ENCODE peak calls at places on chromosomes 2 and 18, in ten cellular contexts. H is esophagus squamous epithelium; D is GM12865; X is CD8-positive, alpha-beta memory T cell; R is transverse colon; G is CD4-positive, alpha-beta memory T cell; Q is skeletal muscle cell; B is AG04449; Z is naive thymus-derived CD4-positive, alpha-beta T cell; O is kidney epithelial cell. N is an unnamed sample.

GRCh38 chr2:119574108-119574815 is 30.0 kb downstream of the CFAP221 start:
- DNase-seq in H (no peak), D (peak), X (no peak), R (no peak), G (no peak), Q (no peak), B (no peak), Z (no peak), O (no peak), N (no peak)

GRCh38 chr18:30160124-30160523 is 882.4 kb downstream of the DSC3 start:
- DNase-seq in H (no peak), D (no peak), X (no peak), R (no peak), G (no peak), Q (no peak), B (no peak), Z (no peak), O (no peak), N (no peak)

GRCh38 chr2:121689356-121689755 is 40.1 kb upstream of the CLASP1 start:
- DNase-seq in H (no peak), D (no peak), X (no peak), R (no peak), G (no peak), Q (peak), B (no peak), Z (no peak), O (no peak), N (no peak)

GRCh38 chr2:133607679-133608078 is 39.4 kb upstream of the NCKAP5 start:
- DNase-seq in H (no peak), D (no peak), X (no peak), R (no peak), G (no peak), Q (no peak), B (peak), Z (no peak), O (peak), N (no peak)

GRCh38 chr2:7634370-7634769 is 717.2 kb downstream of the RNF144A start:
- DNase-seq in H (no peak), D (no peak), X (no peak), R (no peak), G (no peak), Q (no peak), B (no peak), Z (no peak), O (no peak), N (peak)

GRCh38 chr2:239723486-239724193 is 301.5 kb downstream of the NDUFA10 start:
- DNase-seq in H (no peak), D (no peak), X (no peak), R (no peak), G (no peak), Q (no peak), B (no peak), Z (no peak), O (no peak), N (no peak)

GRCh38 chr2:240507778-240508251 is 50.0 kb downstream of the ANKMY1 start:
- DNase-seq in H (no peak), D (no peak), X (no peak), R (no peak), G (no peak), Q (no peak), B (no peak), Z (no peak), O (no peak), N (no peak)

GRCh38 chr18:41720226-41720625 is 234.8 kb upstream of the PIK3C3 start:
- DNase-seq in H (no peak), D (no peak), X (no peak), R (no peak), G (no peak), Q (no peak), B (no peak), Z (no peak), O (no peak), N (no peak)

GRCh38 chr2:239772721-239773120 is 252.4 kb downstream of the NDUFA10 start:
- DNase-seq in H (no peak), D (no peak), X (no peak), R (no peak), G (no peak), Q (no peak), B (no peak), Z (no peak), O (no peak), N (no peak)

GRCh38 chr2:28338754-28339325 is 53.8 kb upstream of the FOSL2 start:
- DNase-seq in H (no peak), D (no peak), X (no peak), R (no peak), G (no peak), Q (no peak), B (no peak), Z (no peak), O (no peak), N (no peak)

GRCh38 chr2:241066893-241067341 is 35.2 kb downstream of the MTERF4 start:
- DNase-seq in H (no peak), D (no peak), X (no peak), R (no peak), G (no peak), Q (no peak), B (no peak), Z (no peak), O (no peak), N (no peak)

GRCh38 chr18:44811586-44812125 is 131.0 kb downstream of the SETBP1 start:
- DNase-seq in H (no peak), D (peak), X (no peak), R (no peak), G (no peak), Q (no peak), B (no peak), Z (no peak), O (no peak), N (no peak)

GRCh38 chr2:72131916-72132841 is 15.5 kb downstream of the CYP26B1 start:
- DNase-seq in H (no peak), D (no peak), X (no peak), R (no peak), G (no peak), Q (no peak), B (no peak), Z (no peak), O (no peak), N (no peak)

GRCh38 chr2:147108553-147108952 is 736.3 kb upstream of the ACVR2A start:
- DNase-seq in H (no peak), D (no peak), X (no peak), R (no peak), G (no peak), Q (no peak), B (no peak), Z (no peak), O (peak), N (no peak)

GRCh38 chr2:27051902-27052645 is 606 bp downstream of the AGBL5 start:
- DNase-seq in H (no peak), D (no peak), X (no peak), R (peak), G (no peak), Q (no peak), B (no peak), Z (no peak), O (no peak), N (no peak)

GRCh38 chr2:41283079-41283765 is 764.6 kb upstream of the PKDCC start:
- DNase-seq in H (no peak), D (no peak), X (no peak), R (no peak), G (no peak), Q (peak), B (no peak), Z (no peak), O (no peak), N (no peak)

GRCh38 chr18:79575891-79576685 is 103.5 kb upstream of the CTDP1 start:
- DNase-seq in H (no peak), D (no peak), X (no peak), R (peak), G (no peak), Q (peak), B (peak), Z (no peak), O (no peak), N (no peak)

GRCh38 chr2:217650716-217651360 is 352.0 kb downstream of the TNS1 start:
- DNase-seq in H (no peak), D (peak), X (no peak), R (no peak), G (peak), Q (no peak), B (no peak), Z (peak), O (peak), N (peak)

GRCh38 chr18:76817888-76818611 is 4.3 kb upstream of the ZNF236 start:
- DNase-seq in H (no peak), D (no peak), X (no peak), R (no peak), G (no peak), Q (no peak), B (no peak), Z (no peak), O (no peak), N (no peak)

GRCh38 chr18:62802523-62802922 is 87.2 kb downstream of the PHLPP1 start:
- DNase-seq in H (no peak), D (no peak), X (no peak), R (no peak), G (no peak), Q (no peak), B (no peak), Z (no peak), O (no peak), N (no peak)

GRCh38 chr2:63399171-63399570 is 189.1 kb downstream of the WDPCP start:
- DNase-seq in H (no peak), D (no peak), X (no peak), R (no peak), G (no peak), Q (no peak), B (no peak), Z (no peak), O (no peak), N (no peak)

GRCh38 chr18:23963443-23964185 is 50.9 kb upstream of the TTC39C start:
- DNase-seq in H (no peak), D (no peak), X (no peak), R (no peak), G (no peak), Q (no peak), B (no peak), Z (no peak), O (no peak), N (no peak)

GRCh38 chr18:43893001-43893637 is 615.8 kb upstream of the SYT4 start:
- DNase-seq in H (no peak), D (no peak), X (no peak), R (no peak), G (no peak), Q (peak), B (peak), Z (no peak), O (peak), N (no peak)

GRCh38 chr2:105768961-105769452 is 24.3 kb downstream of the NCK2 start:
- DNase-seq in H (no peak), D (no peak), X (no peak), R (no peak), G (no peak), Q (no peak), B (no peak), Z (no peak), O (peak), N (no peak)

GRCh38 chr18:33558529-33558928 is 19.5 kb upstream of the ASXL3 start:
- DNase-seq in H (no peak), D (no peak), X (no peak), R (no peak), G (no peak), Q (no peak), B (no peak), Z (no peak), O (no peak), N (no peak)

GRCh38 chr2:216833076-216833475 is 26.8 kb downstream of the TNP1 start:
- DNase-seq in H (no peak), D (no peak), X (no peak), R (no peak), G (no peak), Q (no peak), B (no peak), Z (no peak), O (no peak), N (no peak)

GRCh38 chr2:29370581-29371125 is 255.4 kb downstream of the CLIP4 start:
- DNase-seq in H (no peak), D (no peak), X (no peak), R (no peak), G (no peak), Q (no peak), B (no peak), Z (no peak), O (no peak), N (no peak)

GRCh38 chr2:239720411-239721365 is 304.5 kb downstream of the NDUFA10 start:
- DNase-seq in H (no peak), D (no peak), X (no peak), R (no peak), G (no peak), Q (no peak), B (no peak), Z (no peak), O (no peak), N (no peak)

GRCh38 chr2:74304332-74305148 is 38.7 kb downstream of the SLC4A5 start:
- DNase-seq in H (no peak), D (peak), X (no peak), R (no peak), G (no peak), Q (no peak), B (no peak), Z (no peak), O (no peak), N (no peak)

GRCh38 chr2:88753833-88754584 is 62.5 kb downstream of the RPIA start:
- DNase-seq in H (no peak), D (peak), X (no peak), R (no peak), G (peak), Q (peak), B (no peak), Z (peak), O (no peak), N (peak)

GRCh38 chr2:161915121-161915520 is 158.9 kb downstream of the DPP4 start:
- DNase-seq in H (no peak), D (no peak), X (no peak), R (no peak), G (no peak), Q (peak), B (no peak), Z (no peak), O (no peak), N (no peak)

GRCh38 chr2:221676566-221677172 is 104.6 kb upstream of the EPHA4 start:
- DNase-seq in H (no peak), D (no peak), X (no peak), R (no peak), G (no peak), Q (no peak), B (no peak), Z (no peak), O (no peak), N (no peak)

GRCh38 chr2:202069189-202070050 is 3.6 kb upstream of the KIAA2012 start:
- DNase-seq in H (no peak), D (no peak), X (no peak), R (peak), G (no peak), Q (no peak), B (no peak), Z (no peak), O (no peak), N (no peak)

GRCh38 chr18:63319383-63320040 is at the start of gene BCL2:
- DNase-seq in H (no peak), D (no peak), X (no peak), R (peak), G (no peak), Q (no peak), B (no peak), Z (peak), O (no peak), N (no peak)

GRCh38 chr2:68716948-68717661 is 17.5 kb upstream of the ARHGAP25 start:
- DNase-seq in H (no peak), D (peak), X (no peak), R (no peak), G (no peak), Q (no peak), B (no peak), Z (peak), O (no peak), N (peak)

GRCh38 chr2:229945975-229946374 is 23.7 kb downstream of the FBXO36 start:
- DNase-seq in H (no peak), D (no peak), X (no peak), R (no peak), G (no peak), Q (no peak), B (no peak), Z (no peak), O (no peak), N (no peak)

GRCh38 chr2:181947273-181947672 is 38.4 kb upstream of the PPP1R1C start:
- DNase-seq in H (no peak), D (no peak), X (no peak), R (no peak), G (no peak), Q (no peak), B (no peak), Z (no peak), O (no peak), N (no peak)

GRCh38 chr2:181946444-181947127 is 39.1 kb upstream of the PPP1R1C start:
- DNase-seq in H (no peak), D (no peak), X (no peak), R (no peak), G (no peak), Q (no peak), B (no peak), Z (no peak), O (no peak), N (no peak)

GRCh38 chr2:181948227-181948626 is 37.4 kb upstream of the PPP1R1C start:
- DNase-seq in H (no peak), D (no peak), X (no peak), R (no peak), G (no peak), Q (no peak), B (no peak), Z (no peak), O (no peak), N (no peak)

GRCh38 chr2:181952413-181953226 is 33.0 kb upstream of the PPP1R1C start:
- DNase-seq in H (no peak), D (no peak), X (no peak), R (no peak), G (no peak), Q (no peak), B (no peak), Z (no peak), O (no peak), N (no peak)

GRCh38 chr2:181949047-181949446 is 36.6 kb upstream of the PPP1R1C start:
- DNase-seq in H (no peak), D (no peak), X (no peak), R (no peak), G (no peak), Q (no peak), B (no peak), Z (no peak), O (no peak), N (no peak)
- H3K4me3 ChIP-seq in H (no peak), D (no peak), X (no peak), R (no peak), G (no peak), Q (no peak), B (no peak), Z (no peak), O (no peak), N (no peak)

DNA sequence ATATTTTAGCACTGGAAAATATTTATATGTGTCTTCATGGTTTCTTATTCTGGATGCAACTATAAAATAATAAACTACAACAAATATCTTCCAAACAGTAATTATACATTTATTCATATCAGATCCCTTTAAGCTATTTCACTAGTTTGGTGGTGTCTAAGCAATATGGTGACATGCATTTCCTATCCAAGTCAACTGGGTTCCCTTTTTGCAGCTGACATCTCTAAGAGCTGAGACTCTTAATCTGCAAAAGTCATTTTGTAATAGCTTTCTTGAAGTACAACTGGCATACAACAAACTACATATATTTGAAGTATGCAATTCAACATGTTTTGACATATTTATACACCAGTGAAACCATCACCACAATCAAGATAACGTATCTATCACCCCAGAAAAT is 59.9 kb upstream of the SLC1A4 start:
- DNase-seq in H (no peak), D (no peak), X (no peak), R (no peak), G (no peak), Q (no peak), B (no peak), Z (no peak), O (no peak), N (no peak)
- H3K4me3 ChIP-seq in H (no peak), D (peak), X (no peak), R (no peak), G (no peak), Q (no peak), B (no peak), Z (no peak), O (no peak), N (no peak)

GRCh38 chr18:22168360-22168921 is 948 bp upstream of the GATA6 start:
- DNase-seq in H (no peak), D (no peak), X (peak), R (peak), G (peak), Q (no peak), B (no peak), Z (no peak), O (no peak), N (no peak)
- H3K4me3 ChIP-seq in H (peak), D (no peak), X (no peak), R (peak), G (no peak), Q (peak), B (peak), Z (no peak), O (no peak), N (no peak)

GRCh38 chr2:189253841-189254240 is 74.3 kb upstream of the COL5A2 start:
- DNase-seq in H (no peak), D (no peak), X (no peak), R (no peak), G (no peak), Q (no peak), B (no peak), Z (no peak), O (no peak), N (no peak)

GRCh38 chr2:189252991-189253680 is 73.6 kb upstream of the COL5A2 start:
- DNase-seq in H (no peak), D (no peak), X (no peak), R (peak), G (no peak), Q (no peak), B (no peak), Z (no peak), O (no peak), N (no peak)

GRCh38 chr2:189255711-189256110 is 76.2 kb upstream of the COL5A2 start:
- DNase-seq in H (no peak), D (no peak), X (no peak), R (no peak), G (no peak), Q (no peak), B (no peak), Z (no peak), O (no peak), N (no peak)

GRCh38 chr2:189258604-189259003 is 79.0 kb upstream of the COL5A2 start:
- DNase-seq in H (no peak), D (no peak), X (no peak), R (no peak), G (no peak), Q (no peak), B (no peak), Z (no peak), O (no peak), N (no peak)

GRCh38 chr2:189254268-189254883 is 74.8 kb upstream of the COL5A2 start:
- DNase-seq in H (no peak), D (no peak), X (no peak), R (peak), G (no peak), Q (peak), B (no peak), Z (no peak), O (no peak), N (no peak)
- H3K4me3 ChIP-seq in H (no peak), D (no peak), X (no peak), R (no peak), G (no peak), Q (no peak), B (no peak), Z (no peak), O (no peak), N (no peak)

GRCh38 chr2:232455426-232456255 is at the start of gene ALPI:
- DNase-seq in H (no peak), D (no peak), X (no peak), R (peak), G (no peak), Q (no peak), B (no peak), Z (no peak), O (no peak), N (no peak)
- H3K4me3 ChIP-seq in H (no peak), D (no peak), X (no peak), R (no peak), G (no peak), Q (no peak), B (no peak), Z (no peak), O (no peak), N (no peak)

DNA sequence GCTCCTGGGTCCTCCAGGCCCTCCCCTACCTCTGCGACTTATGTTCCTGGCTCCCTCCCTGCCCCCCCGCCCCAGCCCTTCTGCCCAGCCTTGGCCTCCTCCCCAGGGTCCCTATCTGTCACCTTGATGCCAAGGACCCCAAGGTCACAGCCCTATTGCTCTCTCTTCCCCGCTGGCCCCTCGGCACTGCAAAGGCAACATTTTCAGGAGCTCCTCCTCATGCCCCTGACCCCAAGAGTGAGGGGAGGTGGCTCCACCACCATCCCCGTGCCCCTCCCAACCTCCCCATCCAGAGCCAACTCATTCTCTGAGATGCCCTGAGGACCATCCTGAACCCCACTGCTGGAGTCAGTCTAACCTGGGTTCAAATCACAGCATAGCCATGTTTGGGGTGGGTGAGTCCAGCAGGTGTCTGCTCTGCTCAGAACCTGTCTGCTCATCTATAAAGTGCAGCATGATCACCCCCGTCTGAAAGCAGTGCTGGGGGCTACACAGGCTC is 11.7 kb downstream of the LIMS2 start:
- DNase-seq in H (no peak), D (no peak), X (no peak), R (peak), G (no peak), Q (no peak), B (no peak), Z (no peak), O (no peak), N (no peak)
- H3K4me3 ChIP-seq in H (no peak), D (no peak), X (no peak), R (peak), G (no peak), Q (no peak), B (no peak), Z (no peak), O (no peak), N (no peak)

DNA sequence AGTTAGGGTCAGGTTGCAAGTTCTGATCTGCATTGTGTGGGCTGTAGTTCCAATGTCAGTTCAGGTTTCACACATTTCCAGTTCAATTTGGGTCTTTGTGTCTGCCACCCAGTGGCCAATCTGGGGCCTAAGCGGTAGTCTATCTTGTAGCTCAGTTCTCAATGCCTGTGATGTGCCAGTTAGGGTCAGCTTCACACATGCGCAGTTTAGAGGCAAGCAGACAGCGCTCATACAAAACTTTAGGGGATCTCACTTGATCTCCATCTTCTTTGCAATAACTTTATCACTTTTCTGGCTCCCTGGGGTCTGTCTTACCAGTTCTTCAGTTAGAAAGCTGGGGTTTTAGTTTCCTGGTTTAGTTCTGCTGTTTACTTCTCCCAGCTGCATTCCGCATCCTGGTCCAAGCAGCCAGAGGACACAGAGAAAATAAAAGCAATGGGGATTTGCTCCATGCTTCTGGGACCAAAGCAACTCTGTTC is 11.0 kb upstream of the ZNF24 start:
- DNase-seq in H (peak), D (peak), X (peak), R (peak), G (peak), Q (peak), B (peak), Z (peak), O (peak), N (peak)
- H3K4me3 ChIP-seq in H (no peak), D (no peak), X (no peak), R (no peak), G (no peak), Q (peak), B (no peak), Z (no peak), O (no peak), N (no peak)